ENCODE peak calls at places on chromosomes 12 and 14, in six cellular contexts. M, K, Z, V, Y and F are unnamed samples. For H3K4me1 and H3K9me3, the result is how much of the 10 kb centered on the place peaks cover.

GRCh38 chr14:23365353-23366162 is 586 bp upstream of the EFS start:
- DNase-seq in M (peak), K (no peak), Z (no peak), V (no peak), Y (no peak), F (peak)

GRCh38 chr12:109981311-109981710 is 14.9 kb downstream of the GIT2 start:
- DNase-seq in M (no peak), K (no peak), Z (no peak), V (no peak), Y (no peak), F (no peak)

GRCh38 chr12:128542844-128543243 is 275.9 kb downstream of the TMEM132C start:
- DNase-seq in M (no peak), K (no peak), Z (no peak), V (no peak), Y (no peak), F (no peak)

GRCh38 chr12:52865090-52865944 is 16.5 kb upstream of the KRT78 start:
- DNase-seq in M (peak), K (peak), Z (peak), V (peak), Y (peak), F (peak)

GRCh38 chr12:81518638-81519037 is 240.5 kb downstream of the PPFIA2 start:
- DNase-seq in M (no peak), K (no peak), Z (no peak), V (no peak), Y (no peak), F (no peak)

GRCh38 chr14:103524002-103524785 is 1.6 kb upstream of the CKB start:
- DNase-seq in M (no peak), K (peak), Z (no peak), V (no peak), Y (no peak), F (no peak)

GRCh38 chr14:79842270-79842669 is 369.0 kb downstream of the DIO2 start:
- DNase-seq in M (no peak), K (no peak), Z (no peak), V (peak), Y (peak), F (peak)

GRCh38 chr14:99589031-99589441 is 15.0 kb downstream of the CCDC85C start:
- DNase-seq in M (no peak), K (no peak), Z (no peak), V (no peak), Y (no peak), F (no peak)

GRCh38 chr12:14952295-14952995 is 9.0 kb downstream of the ARHGDIB start:
- DNase-seq in M (no peak), K (peak), Z (peak), V (no peak), Y (no peak), F (peak)

GRCh38 chr12:14950982-14951746 is 10.2 kb downstream of the ARHGDIB start:
- DNase-seq in M (no peak), K (peak), Z (no peak), V (peak), Y (no peak), F (no peak)

GRCh38 chr12:14955876-14956811 is 5.3 kb downstream of the ARHGDIB start:
- DNase-seq in M (no peak), K (no peak), Z (peak), V (no peak), Y (no peak), F (no peak)

GRCh38 chr12:14953752-14954151 is 7.6 kb downstream of the ARHGDIB start:
- DNase-seq in M (no peak), K (no peak), Z (no peak), V (no peak), Y (no peak), F (no peak)

GRCh38 chr12:14954269-14954668 is 7.1 kb downstream of the ARHGDIB start:
- DNase-seq in M (no peak), K (no peak), Z (peak), V (no peak), Y (no peak), F (no peak)
- H3K4me1 ChIP-seq in M (under half), K (under half), Z (half or more), V (half or more), Y (under half), F (under half)

GRCh38 chr14:39174560-39175444 is at the start of gene PNN:
- DNase-seq in M (peak), K (peak), Z (peak), V (peak), Y (peak), F (peak)
- H3K27ac ChIP-seq in M (peak), K (peak), Z (peak), V (peak), Y (peak), F (peak)

GRCh38 chr14:105857816-105858675 is 331.7 kb downstream of the TMEM121 start:
- DNase-seq in M (no peak), K (no peak), Z (peak), V (peak), Y (peak), F (no peak)

GRCh38 chr14:105856676-105857222 is 330.4 kb downstream of the TMEM121 start:
- DNase-seq in M (no peak), K (peak), Z (peak), V (peak), Y (no peak), F (no peak)

GRCh38 chr14:105857223-105857815 is 330.9 kb downstream of the TMEM121 start:
- DNase-seq in M (no peak), K (no peak), Z (peak), V (peak), Y (no peak), F (no peak)

GRCh38 chr14:105859717-105860614 is 333.6 kb downstream of the TMEM121 start:
- DNase-seq in M (peak), K (no peak), Z (peak), V (peak), Y (peak), F (no peak)

DNA sequence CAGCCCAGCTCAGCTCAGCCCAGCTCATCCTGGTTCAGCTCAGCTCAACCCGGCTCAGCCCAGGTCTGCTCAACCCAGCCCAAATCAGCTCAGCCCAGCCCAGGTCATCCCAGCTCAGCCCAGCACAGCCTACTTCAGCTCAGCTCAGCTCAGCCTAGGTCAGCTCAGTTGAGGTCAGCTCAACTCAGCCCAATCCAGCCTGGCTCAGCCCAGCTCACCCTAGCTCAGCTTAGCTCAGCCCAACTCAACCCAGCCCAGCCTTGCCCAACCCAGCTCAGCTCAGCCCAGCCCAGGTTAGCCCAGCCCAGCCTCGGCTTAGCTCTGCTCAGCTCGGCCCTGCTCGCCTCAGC is 332.3 kb downstream of the TMEM121 start:
- DNase-seq in M (no peak), K (no peak), Z (peak), V (peak), Y (peak), F (no peak)
- H3K9me3 ChIP-seq in M (under half), K (under half), Z (under half), V (under half), Y (under half), F (under half)

DNA sequence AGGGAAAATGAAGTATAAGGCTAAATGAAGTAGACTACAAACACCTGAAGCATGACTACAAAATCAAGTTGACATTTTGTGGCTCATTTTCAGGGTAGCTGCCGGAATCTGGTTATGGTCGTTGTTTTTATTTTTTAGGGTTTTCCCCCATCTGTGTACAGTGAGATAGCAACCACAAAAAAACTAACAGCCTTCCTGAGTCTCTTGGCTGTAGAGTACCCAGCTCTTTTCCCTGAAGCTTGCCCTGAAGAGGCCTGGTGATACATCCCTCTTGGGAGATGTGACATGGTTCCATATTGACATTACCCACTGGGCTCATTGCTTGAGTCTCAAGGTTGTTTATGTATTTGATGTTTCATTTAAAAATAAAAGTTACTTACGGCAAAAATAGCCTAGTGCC is 424.0 kb downstream of the ZFP36L1 start:
- DNase-seq in M (no peak), K (no peak), Z (no peak), V (no peak), Y (no peak), F (no peak)
- H3K4me1 ChIP-seq in M (under half), K (under half), Z (half or more), V (under half), Y (under half), F (under half)

GRCh38 chr14:101962503-101962874 is 1.9 kb upstream of the DYNC1H1 start:
- DNase-seq in M (peak), K (peak), Z (no peak), V (peak), Y (peak), F (peak)
- H3K27ac ChIP-seq in M (peak), K (no peak), Z (no peak), V (peak), Y (no peak), F (no peak)

GRCh38 chr12:38149395-38150073 is 167.0 kb upstream of the ALG10B start:
- DNase-seq in M (no peak), K (peak), Z (no peak), V (no peak), Y (no peak), F (peak)
- H3K9me3 ChIP-seq in M (under half), K (under half), Z (under half), V (under half), Y (under half), F (under half)

GRCh38 chr12:10065241-10065640 is 33.5 kb downstream of the CLEC1A start:
- DNase-seq in M (no peak), K (no peak), Z (no peak), V (no peak), Y (no peak), F (no peak)
- H3K4me1 ChIP-seq in M (under half), K (under half), Z (under half), V (under half), Y (under half), F (under half)